ENCODE peak calls at places on chromosomes 4 and X, in eight cellular contexts. X is adrenal gland, E is stomach, D is thyroid gland, R is A549, A is body of pancreas, U is lower leg skin, C is heart left ventricle. J is an unnamed sample.

GRCh38 chrX:110435191-110435590 is 76.5 kb downstream of the RTL9 start:
- DNase-seq in X (no peak), E (no peak), D (no peak), R (no peak), A (no peak), U (no peak), C (no peak), J (no peak)

GRCh38 chr4:172061204-172061603 is 248.0 kb downstream of the GALNTL6 start:
- DNase-seq in X (no peak), E (no peak), D (no peak), R (no peak), A (no peak), U (no peak), C (no peak), J (no peak)

GRCh38 chr4:53346920-53347852 is 18.7 kb downstream of the SCFD2 start:
- DNase-seq in X (no peak), E (no peak), D (no peak), R (no peak), A (no peak), U (no peak), C (no peak), J (no peak)

GRCh38 chr4:183599690-183600089 is 59.3 kb downstream of the RWDD4 start:
- DNase-seq in X (no peak), E (no peak), D (no peak), R (no peak), A (no peak), U (no peak), C (no peak), J (no peak)

GRCh38 chr4:182338731-182339130 is 95.5 kb downstream of the TENM3 start:
- DNase-seq in X (no peak), E (no peak), D (no peak), R (no peak), A (no peak), U (no peak), C (no peak), J (no peak)

GRCh38 chr4:122508083-122508482 is 51.6 kb upstream of the IL2 start:
- DNase-seq in X (no peak), E (no peak), D (no peak), R (no peak), A (no peak), U (no peak), C (no peak), J (no peak)

GRCh38 chr4:177737387-177737965 is 295.2 kb upstream of the AGA start:
- DNase-seq in X (no peak), E (no peak), D (no peak), R (no peak), A (no peak), U (no peak), C (no peak), J (no peak)

GRCh38 chr4:82431026-82431745 is 796 bp downstream of the ENOPH1 start:
- DNase-seq in X (no peak), E (peak; percentile 54), D (peak; percentile 55), R (no peak), A (peak; percentile 58), U (no peak), C (no peak), J (peak; percentile 14)

GRCh38 chrX:118761950-118762725 is 34.7 kb downstream of the IL13RA1 start:
- DNase-seq in X (no peak), E (no peak), D (no peak), R (no peak), A (no peak), U (no peak), C (no peak), J (no peak)

GRCh38 chrX:149079805-149080406 is 425.2 kb downstream of the IDS start:
- DNase-seq in X (no peak), E (no peak), D (no peak), R (no peak), A (no peak), U (no peak), C (no peak), J (no peak)

GRCh38 chrX:109635151-109635550 is 10.2 kb upstream of the KCNE5 start:
- DNase-seq in X (no peak), E (no peak), D (no peak), R (peak; percentile 3), A (no peak), U (no peak), C (no peak), J (no peak)

GRCh38 chr4:113943085-113943484 is 36.4 kb downstream of the ARSJ start:
- DNase-seq in X (no peak), E (no peak), D (no peak), R (no peak), A (no peak), U (no peak), C (no peak), J (no peak)

GRCh38 chr4:27003602-27004238 is 143.1 kb downstream of the STIM2 start:
- DNase-seq in X (no peak), E (no peak), D (no peak), R (no peak), A (no peak), U (no peak), C (no peak), J (no peak)

GRCh38 chr4:63226236-63226635 is 1183.0 kb downstream of the TECRL start:
- DNase-seq in X (no peak), E (no peak), D (no peak), R (no peak), A (no peak), U (no peak), C (no peak), J (no peak)

GRCh38 chrX:1476682-1477081 is 24.0 kb upstream of the ASMTL start:
- DNase-seq in X (no peak), E (no peak), D (no peak), R (no peak), A (no peak), U (no peak), C (peak; percentile 10), J (no peak)

GRCh38 chr4:38151870-38152269 is 191.7 kb downstream of the PTTG2 start:
- DNase-seq in X (no peak), E (no peak), D (no peak), R (no peak), A (no peak), U (no peak), C (no peak), J (no peak)

GRCh38 chr4:137203601-137204000 is 328.7 kb downstream of the PCDH18 start:
- DNase-seq in X (no peak), E (no peak), D (no peak), R (no peak), A (no peak), U (no peak), C (no peak), J (no peak)

GRCh38 chr4:126468144-126468543 is 1153.4 kb downstream of the FAT4 start:
- DNase-seq in X (no peak), E (no peak), D (no peak), R (no peak), A (no peak), U (no peak), C (no peak), J (no peak)

GRCh38 chrX:15675490-15675921 is 10.9 kb upstream of the CLTRN start:
- DNase-seq in X (peak; percentile 90), E (peak; percentile 89), D (peak; percentile 80), R (peak; percentile 54), A (peak; percentile 83), U (peak; percentile 76), C (peak; percentile 85), J (peak; percentile 15)
- TF ChIP-seq POLR2A in X (peak; percentile 38), E (no peak), D (no peak), R (peak; percentile 60), A (no peak), U (no peak), C (no peak), J (no peak)

DNA sequence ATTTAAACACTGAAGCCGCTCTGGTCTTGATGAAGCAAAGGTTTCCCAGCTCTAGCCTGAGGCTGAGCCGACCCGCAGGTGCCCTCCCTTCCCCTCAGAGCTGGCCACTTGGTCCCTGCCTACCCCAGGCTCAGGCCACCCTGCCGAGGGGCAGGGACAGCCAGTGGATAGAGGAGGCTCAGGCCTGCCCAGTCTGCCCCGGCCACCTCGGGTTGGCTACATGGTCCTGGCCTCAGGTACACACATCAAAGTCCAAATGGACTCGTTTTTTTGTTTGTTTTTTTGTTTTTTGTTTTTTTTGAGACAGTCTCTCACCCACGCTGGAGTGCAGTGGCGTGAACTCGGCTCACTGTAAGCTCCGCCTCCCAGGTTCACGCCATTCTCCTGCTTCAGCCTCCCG is 23.8 kb downstream of the TACC3 start:
- DNase-seq in X (no peak), E (no peak), D (no peak), R (no peak), A (no peak), U (no peak), C (no peak), J (no peak)
- TF ChIP-seq POLR2A in X (no peak), E (no peak), D (no peak), R (no peak), A (no peak), U (no peak), C (no peak), J (no peak)

DNA sequence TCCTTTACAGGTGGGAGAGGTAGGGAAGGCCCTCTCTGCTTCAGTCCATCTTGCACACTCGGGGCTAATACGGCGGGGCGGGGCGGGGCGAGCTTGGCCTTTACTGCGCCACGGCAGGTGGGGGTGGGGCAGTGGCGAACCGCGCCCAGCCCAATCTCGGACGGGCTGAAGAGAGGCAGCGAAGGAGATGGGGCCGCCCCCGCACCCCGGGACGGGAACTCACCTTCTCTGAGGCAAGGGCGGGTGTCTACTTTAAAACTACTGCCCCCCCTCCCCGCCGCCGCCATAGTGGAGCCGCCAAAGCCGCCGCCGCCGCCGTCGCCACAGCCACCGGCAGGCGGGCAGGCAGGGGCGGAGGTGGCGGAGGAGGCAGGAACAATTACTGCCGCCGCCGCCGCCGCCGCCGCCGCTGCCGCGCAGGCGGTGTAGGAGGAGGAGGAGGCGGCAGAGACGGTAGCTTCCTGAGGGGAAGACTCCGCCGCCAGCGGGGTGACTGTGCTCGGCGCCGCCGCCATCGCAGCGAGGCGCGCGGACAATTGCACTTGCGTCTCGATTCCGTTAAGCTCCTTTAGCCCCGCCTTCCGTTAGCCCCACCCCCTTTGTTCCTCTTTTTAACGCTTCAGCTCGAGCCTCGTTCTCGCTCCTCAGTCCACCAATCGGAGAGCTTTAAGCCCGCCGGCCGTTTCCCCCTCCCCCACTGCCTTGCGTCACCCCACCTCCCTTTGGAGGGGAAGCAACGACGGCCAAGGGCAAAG is at the start of gene ZMAT1:
- DNase-seq in X (peak; percentile 97), E (peak; percentile 91), D (peak; percentile 92), R (peak; percentile 53), A (peak; percentile 93), U (peak; percentile 90), C (peak; percentile 94), J (peak; percentile 36)
- TF ChIP-seq POLR2A in X (peak; percentile 91), E (no peak), D (peak; percentile 24), R (peak; percentile 88), A (peak; percentile 78), U (no peak), C (peak; percentile 87), J (no peak)

DNA sequence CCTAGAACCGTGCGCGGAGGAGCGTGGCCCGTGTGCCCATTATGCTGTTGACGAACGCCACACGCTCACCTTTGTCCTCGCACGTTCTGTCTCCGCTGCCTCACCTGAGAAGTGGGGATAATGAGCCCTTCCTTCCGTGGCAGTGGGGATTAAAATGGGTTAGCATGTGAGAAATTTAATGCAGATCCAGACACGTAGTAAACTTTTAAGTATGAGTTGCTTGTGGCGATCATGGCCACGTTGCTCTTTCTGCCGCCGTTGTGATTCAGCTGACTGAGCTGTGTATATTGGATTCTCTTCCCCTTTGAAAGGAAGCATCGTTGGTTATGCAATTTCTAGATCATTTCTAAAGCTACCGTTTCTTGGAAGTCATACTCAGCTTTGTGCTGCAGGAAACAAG is 16.5 kb downstream of the TBC1D14 start:
- DNase-seq in X (no peak), E (no peak), D (no peak), R (no peak), A (no peak), U (no peak), C (no peak), J (no peak)
- TF ChIP-seq POLR2A in X (no peak), E (no peak), D (no peak), R (no peak), A (no peak), U (no peak), C (no peak), J (no peak)